ENCODE peak calls at places on chromosomes 11 and 22, in nine cellular contexts. W, H, V, E, X, G, Y, M and Z are unnamed samples.

GRCh38 chr11:64035581-64035980 is at the start of gene FLRT1:
- DNase-seq in W (no peak), H (no peak), V (no peak), E (no peak), X (no peak), G (no peak), Y (no peak), M (no peak), Z (peak)

GRCh38 chr11:70670684-70671034 is 272.3 kb downstream of the CTTN start:
- DNase-seq in W (no peak), H (no peak), V (no peak), E (no peak), X (no peak), G (no peak), Y (no peak), M (no peak), Z (no peak)

GRCh38 chr22:27372969-27373670 is 428.4 kb downstream of the MN1 start:
- DNase-seq in W (no peak), H (peak), V (no peak), E (no peak), X (no peak), G (no peak), Y (no peak), M (no peak), Z (peak)

GRCh38 chr22:20092477-20092854 is 12.4 kb downstream of the DGCR8 start:
- DNase-seq in W (no peak), H (peak), V (no peak), E (no peak), X (no peak), G (no peak), Y (no peak), M (no peak), Z (no peak)

GRCh38 chr11:122786896-122787295 is 51.4 kb upstream of the CRTAM start:
- DNase-seq in W (no peak), H (no peak), V (no peak), E (no peak), X (no peak), G (no peak), Y (no peak), M (no peak), Z (no peak)

GRCh38 chr11:33463059-33463458 is 205.9 kb downstream of the HIPK3 start:
- DNase-seq in W (no peak), H (no peak), V (no peak), E (no peak), X (no peak), G (no peak), Y (no peak), M (peak), Z (no peak)

GRCh38 chr11:66768088-66768521 is 39.1 kb upstream of the SPTBN2 start:
- DNase-seq in W (peak), H (no peak), V (no peak), E (no peak), X (no peak), G (no peak), Y (no peak), M (no peak), Z (no peak)

GRCh38 chr22:41264408-41264941 is 21.5 kb downstream of the RANGAP1 start:
- DNase-seq in W (no peak), H (no peak), V (no peak), E (no peak), X (peak), G (no peak), Y (no peak), M (no peak), Z (no peak)

GRCh38 chr22:21032037-21032842 is at the start of gene SLC7A4:
- DNase-seq in W (no peak), H (no peak), V (no peak), E (no peak), X (no peak), G (no peak), Y (no peak), M (no peak), Z (no peak)

GRCh38 chr11:125102025-125102424 is 9.4 kb downstream of the TMEM218 start:
- DNase-seq in W (no peak), H (no peak), V (no peak), E (no peak), X (no peak), G (no peak), Y (no peak), M (no peak), Z (no peak)

GRCh38 chr11:96567193-96567592 is 177.4 kb downstream of the JRKL start:
- DNase-seq in W (no peak), H (no peak), V (no peak), E (peak), X (no peak), G (no peak), Y (no peak), M (no peak), Z (no peak)

GRCh38 chr11:123145220-123145619 is 49.8 kb downstream of the CLMP start:
- DNase-seq in W (peak), H (no peak), V (no peak), E (no peak), X (peak), G (no peak), Y (no peak), M (peak), Z (no peak)

GRCh38 chr22:32615874-32616564 is 141.4 kb downstream of the FBXO7 start:
- DNase-seq in W (no peak), H (no peak), V (no peak), E (no peak), X (no peak), G (no peak), Y (no peak), M (no peak), Z (peak)

GRCh38 chr22:41969110-41969646 is at the start of gene SEPTIN3:
- DNase-seq in W (no peak), H (no peak), V (no peak), E (peak), X (no peak), G (no peak), Y (no peak), M (no peak), Z (no peak)

GRCh38 chr11:47667135-47667534 is 24.8 kb upstream of the MTCH2 start:
- DNase-seq in W (no peak), H (no peak), V (no peak), E (no peak), X (no peak), G (no peak), Y (no peak), M (no peak), Z (no peak)

GRCh38 chr22:28139993-28140392 is 220.9 kb upstream of the PITPNB start:
- DNase-seq in W (peak), H (no peak), V (no peak), E (no peak), X (peak), G (no peak), Y (no peak), M (peak), Z (no peak)

GRCh38 chr11:86041975-86042378 is 26.9 kb downstream of the PICALM start:
- DNase-seq in W (peak), H (no peak), V (no peak), E (peak), X (peak), G (peak), Y (peak), M (peak), Z (peak)

GRCh38 chr11:17504330-17505107 is 27.9 kb upstream of the ABCC8 start:
- DNase-seq in W (no peak), H (peak), V (peak), E (peak), X (peak), G (peak), Y (peak), M (peak), Z (peak)

GRCh38 chr11:114059984-114060401 is 482 bp downstream of the ZBTB16 start:
- DNase-seq in W (no peak), H (peak), V (no peak), E (peak), X (peak), G (peak), Y (no peak), M (no peak), Z (peak)

GRCh38 chr11:13984616-13985474 is 22.3 kb downstream of the SPON1 start:
- DNase-seq in W (no peak), H (no peak), V (no peak), E (no peak), X (peak), G (no peak), Y (no peak), M (peak), Z (peak)

GRCh38 chr22:44102121-44102520 is 78.0 kb downstream of the PARVB start:
- DNase-seq in W (no peak), H (no peak), V (no peak), E (no peak), X (no peak), G (no peak), Y (no peak), M (no peak), Z (no peak)

GRCh38 chr11:12119502-12119901 is 9.1 kb downstream of the MICAL2 start:
- DNase-seq in W (no peak), H (no peak), V (no peak), E (no peak), X (no peak), G (no peak), Y (no peak), M (peak), Z (no peak)

GRCh38 chr11:81237139-81237538 is 1496.5 kb downstream of the FAM181B start:
- DNase-seq in W (no peak), H (no peak), V (no peak), E (peak), X (no peak), G (no peak), Y (no peak), M (peak), Z (peak)

GRCh38 chr11:71300187-71300586 is 47.8 kb upstream of the SHANK2 start:
- DNase-seq in W (no peak), H (no peak), V (no peak), E (no peak), X (no peak), G (no peak), Y (no peak), M (no peak), Z (no peak)

GRCh38 chr11:306645-307371 is 808 bp upstream of the IFITM2 start:
- DNase-seq in W (no peak), H (peak), V (no peak), E (no peak), X (no peak), G (no peak), Y (no peak), M (no peak), Z (no peak)

GRCh38 chr22:38098410-38099249 is 11.9 kb downstream of the BAIAP2L2 start:
- DNase-seq in W (peak), H (peak), V (no peak), E (no peak), X (no peak), G (no peak), Y (no peak), M (peak), Z (no peak)

GRCh38 chr11:18986744-18987143 is 47.5 kb upstream of the MRGPRX1 start:
- DNase-seq in W (no peak), H (no peak), V (no peak), E (no peak), X (no peak), G (no peak), Y (no peak), M (no peak), Z (no peak)

GRCh38 chr22:25510926-25511325 is 53.5 kb upstream of the GRK3 start:
- DNase-seq in W (no peak), H (no peak), V (no peak), E (no peak), X (no peak), G (no peak), Y (no peak), M (no peak), Z (no peak)